ENCODE peak calls at places on chromosomes 1 and 21, in six cellular contexts. G is tibial artery; N is T-helper 1 cell; J is WTC11; V is stimulated activated CD4-positive, alpha-beta T cell treated with anti-CD3 and anti-CD28 coated beads, TNF-alpha, amount 100 ng/mL, for 4 hours; H is SW480. A is an unnamed sample.

GRCh38 chr1:53346007-53346813 is 18.3 kb upstream of the LRP8 start:
- DNase-seq in N (no peak), J (no peak), V (no peak), H (no peak), G (peak; percentile 34), A (no peak)

GRCh38 chr21:44636209-44637017 is 743 bp upstream of the KRTAP10-10 start:
- DNase-seq in N (no peak), H (no peak), J (no peak), G (no peak), V (no peak), A (no peak)

GRCh38 chr1:186950547-186950946 is 121.8 kb downstream of the PLA2G4A start:
- DNase-seq in N (no peak), G (no peak), V (no peak), J (no peak), H (no peak), A (no peak)

GRCh38 chr1:66400660-66401059 is 133.3 kb upstream of the SGIP1 start:
- DNase-seq in H (no peak), N (no peak), V (no peak), G (no peak), J (no peak), A (no peak)

GRCh38 chr1:10646347-10646861 is 150.0 kb downstream of the CASZ1 start:
- DNase-seq in G (no peak), V (no peak), N (no peak), J (no peak), H (peak; percentile 28), A (no peak)

GRCh38 chr1:177687544-177687943 is 282.3 kb downstream of the SEC16B start:
- DNase-seq in V (no peak), H (no peak), N (no peak), G (no peak), J (no peak), A (no peak)

GRCh38 chr1:186228751-186229150 is 146.3 kb downstream of the TPR start:
- DNase-seq in V (no peak), N (no peak), H (no peak), G (no peak), J (no peak), A (no peak)

GRCh38 chr1:168050307-168050706 is 86.4 kb downstream of the GPR161 start:
- DNase-seq in V (no peak), H (no peak), G (no peak), J (no peak), N (no peak), A (no peak)

GRCh38 chr1:51752073-51752948 is 126.2 kb downstream of the NRDC start:
- DNase-seq in J (no peak), H (no peak), N (no peak), G (no peak), V (no peak), A (no peak)

GRCh38 chr1:47317841-47318240 is 3.9 kb upstream of the STIL start:
- DNase-seq in J (no peak), H (no peak), G (no peak), V (no peak), N (no peak), A (no peak)

GRCh38 chr1:64966158-64966963 is at the start of gene JAK1:
- DNase-seq in J (peak; percentile 83), G (peak; percentile 91), H (peak; percentile 70), N (peak; percentile 86), V (peak; percentile 82), A (peak; percentile 85)

A was measured in activated T-helper 9 cell treated with anti-CD3 and anti-CD28 coated beads, Interleukin-2, amount 50 U/mL, for 16 hours.